ENCODE peak calls at places on chromosomes 4 and X, in five cellular contexts. K, X, I, V and Z are unnamed samples.

GRCh38 chr4:152044341-152044740 is 283.5 kb upstream of the GATB start:
- DNase-seq in K (no peak), X (no peak), I (no peak), V (no peak), Z (no peak)

GRCh38 chr4:110049951-110050925 is 137.6 kb downstream of the EGF start:
- DNase-seq in K (peak; percentile 81), X (no peak), I (peak; percentile 20), V (peak; percentile 51), Z (peak; percentile 44)

GRCh38 chrX:94831364-94831763 is 1157.4 kb downstream of the FAM133A start:
- DNase-seq in K (peak; percentile 38), X (no peak), I (no peak), V (no peak), Z (no peak)

GRCh38 chrX:47232803-47233332 is at the start of gene USP11:
- DNase-seq in K (peak; percentile 52), X (no peak), I (peak; percentile 28), V (peak; percentile 85), Z (peak; percentile 56)

GRCh38 chr4:118797558-118798142 is 38.3 kb downstream of the SEC24D start:
- DNase-seq in K (peak; percentile 51), X (no peak), I (no peak), V (no peak), Z (no peak)

GRCh38 chr4:128823025-128823661 is 13.6 kb downstream of the JADE1 start:
- DNase-seq in K (peak; percentile 85), X (no peak), I (peak; percentile 70), V (no peak), Z (no peak)

GRCh38 chr4:140609548-140610425 is 41.0 kb upstream of the UCP1 start:
- DNase-seq in K (peak; percentile 80), X (no peak), I (peak; percentile 38), V (no peak), Z (peak; percentile 70)

GRCh38 chrX:72245461-72246089 is 6.7 kb upstream of the ERCC6L start:
- DNase-seq in K (peak; percentile 73), X (peak; percentile 0), I (peak; percentile 61), V (peak; percentile 54), Z (peak; percentile 48)

GRCh38 chr4:73600917-73601316 is 19.3 kb downstream of the RASSF6 start:
- DNase-seq in K (no peak), X (no peak), I (no peak), V (no peak), Z (no peak)

GRCh38 chrX:46574337-46574940 is 874 bp downstream of the CHST7 start:
- DNase-seq in K (peak; percentile 25), X (no peak), I (no peak), V (peak; percentile 57), Z (no peak)

GRCh38 chr4:184824776-184825393 is 883 bp downstream of the ACSL1 start:
- DNase-seq in K (no peak), X (no peak), I (no peak), V (peak; percentile 53), Z (peak; percentile 52)

GRCh38 chr4:10490996-10491395 is 33.8 kb upstream of the ZNF518B start:
- DNase-seq in K (no peak), X (no peak), I (no peak), V (no peak), Z (no peak)

GRCh38 chrX:123267220-123267619 is 83.1 kb downstream of the GRIA3 start:
- DNase-seq in K (peak; percentile 50), X (no peak), I (no peak), V (no peak), Z (no peak)

GRCh38 chrX:154097003-154097596 is 417 bp downstream of the MECP2 start:
- DNase-seq in K (peak; percentile 84), X (peak; percentile 64), I (peak; percentile 52), V (peak; percentile 85), Z (peak; percentile 86)

GRCh38 chr4:8517946-8518345 is 62.2 kb upstream of the GPR78 start:
- DNase-seq in K (no peak), X (no peak), I (no peak), V (no peak), Z (no peak)

GRCh38 chr4:2362286-2363055 is 56.0 kb downstream of the ZFYVE28 start:
- DNase-seq in K (no peak), X (no peak), I (no peak), V (no peak), Z (no peak)

GRCh38 chrX:18415386-18415785 is 10.0 kb upstream of the CDKL5 start:
- DNase-seq in K (no peak), X (no peak), I (no peak), V (no peak), Z (no peak)

GRCh38 chr4:184370711-184371389 is 103.5 kb downstream of the IRF2 start:
- DNase-seq in K (no peak), X (no peak), I (peak; percentile 14), V (no peak), Z (no peak)

GRCh38 chr4:87502580-87503238 is 26.5 kb downstream of the SPARCL1 start:
- DNase-seq in K (no peak), X (no peak), I (peak; percentile 32), V (no peak), Z (no peak)

GRCh38 chr4:3809028-3809427 is 42.8 kb downstream of the ADRA2C start:
- DNase-seq in K (no peak), X (no peak), I (no peak), V (no peak), Z (no peak)

GRCh38 chrX:8815460-8816065 is 14.4 kb upstream of the FAM9A start:
- DNase-seq in K (peak; percentile 75), X (no peak), I (peak; percentile 60), V (no peak), Z (peak; percentile 24)

GRCh38 chr4:46274717-46275116 is 115.2 kb downstream of the GABRA2 start:
- DNase-seq in K (no peak), X (no peak), I (no peak), V (no peak), Z (no peak)

GRCh38 chrX:104564921-104565703 is 887 bp upstream of the IL1RAPL2 start:
- DNase-seq in K (no peak), X (no peak), I (no peak), V (no peak), Z (no peak)

GRCh38 chrX:136865270-136866168 is 15.0 kb downstream of the RBMX start:
- DNase-seq in K (no peak), X (no peak), I (no peak), V (no peak), Z (no peak)

GRCh38 chr4:13642576-13642975 is 15.1 kb upstream of the BOD1L1 start:
- DNase-seq in K (peak; percentile 20), X (no peak), I (no peak), V (no peak), Z (no peak)

GRCh38 chr4:138275946-138276621 is 33.9 kb upstream of the SLC7A11 start:
- DNase-seq in K (peak; percentile 94), X (no peak), I (peak; percentile 29), V (no peak), Z (no peak)

GRCh38 chrX:44898411-44899221 is 25.6 kb downstream of the KDM6A start:
- DNase-seq in K (no peak), X (no peak), I (no peak), V (no peak), Z (no peak)

GRCh38 chr4:121951570-121952110 is at the start of gene TRPC3:
- DNase-seq in K (peak; percentile 68), X (peak; percentile 2), I (peak; percentile 3), V (peak; percentile 56), Z (peak; percentile 71)

GRCh38 chr4:27787195-27787594 is 926.6 kb downstream of the STIM2 start:
- DNase-seq in K (no peak), X (no peak), I (no peak), V (no peak), Z (no peak)